ENCODE peak calls at places on chromosomes 2 and 18, in five cellular contexts. Q is NAMALWA; R is central memory CD4-positive, alpha-beta T cell; M is NCI-H1694 treated with DMSO at 0.1 percent for 48 hours; D is IMR-90. F is an unnamed sample.

GRCh38 chr2:19349911-19350677 is 8.3 kb downstream of the OSR1 start:
- DNase-seq in D (no peak), M (no peak), R (no peak), Q (peak), F (no peak)

GRCh38 chr2:15940661-15941482 is 522 bp downstream of the MYCN start:
- DNase-seq in D (no peak), R (no peak), Q (no peak), M (peak), F (no peak)

GRCh38 chr2:169131587-169132512 is 62.5 kb downstream of the DHRS9 start:
- DNase-seq in M (peak), D (peak), R (peak), Q (peak), F (peak)

GRCh38 chr2:106575955-106576354 is 88.8 kb downstream of the CD8B2 start:
- DNase-seq in D (peak), R (no peak), M (peak), Q (no peak), F (no peak)

GRCh38 chr2:172836386-172837200 is 100.9 kb downstream of the RAPGEF4 start:
- DNase-seq in R (no peak), Q (no peak), M (no peak), D (peak), F (peak)

GRCh38 chr2:222594679-222595078 is 61.2 kb downstream of the FARSB start:
- DNase-seq in R (no peak), Q (no peak), D (peak), M (no peak), F (no peak)

GRCh38 chr18:79527656-79528055 is 131.9 kb downstream of the NFATC1 start:
- DNase-seq in Q (peak), R (no peak), D (no peak), M (no peak), F (no peak)

GRCh38 chr2:24153478-24153877 is 21.4 kb upstream of the FAM228A start:
- DNase-seq in Q (no peak), D (no peak), R (no peak), M (no peak), F (no peak)

GRCh38 chr2:127146071-127146725 is 39.2 kb upstream of the BIN1 start:
- DNase-seq in M (no peak), R (no peak), D (no peak), Q (no peak), F (no peak)

GRCh38 chr2:43486604-43487003 is 109.2 kb downstream of the THADA start:
- DNase-seq in R (no peak), M (no peak), Q (no peak), D (no peak), F (peak)

GRCh38 chr2:200049086-200049485 is 93.7 kb downstream of the MAIP1 start:
- DNase-seq in R (no peak), Q (no peak), D (no peak), M (no peak), F (no peak)

GRCh38 chr2:119234021-119235019 is 10.7 kb downstream of the STEAP3 start:
- DNase-seq in R (no peak), D (peak), Q (peak), M (peak), F (peak)

GRCh38 chr2:74646829-74647482 is 1.2 kb downstream of the M1AP start:
- DNase-seq in D (no peak), Q (no peak), R (no peak), M (no peak), F (no peak)

GRCh38 chr2:107685587-107685986 is 141.1 kb upstream of the RGPD4 start:
- DNase-seq in D (no peak), M (no peak), Q (no peak), R (no peak), F (no peak)

GRCh38 chr2:233422050-233422639 is 67.9 kb downstream of the DGKD start:
- DNase-seq in M (no peak), D (no peak), R (peak), Q (peak), F (no peak)

GRCh38 chr2:204491528-204491927 is 53.7 kb upstream of the PARD3B start:
- DNase-seq in R (no peak), Q (no peak), D (no peak), M (no peak), F (peak)

GRCh38 chr18:63067939-63068338 is 251.6 kb downstream of the BCL2 start:
- DNase-seq in Q (no peak), R (no peak), D (no peak), M (no peak), F (no peak)

GRCh38 chr2:114331934-114332333 is 110.5 kb upstream of the DPP10 start:
- DNase-seq in R (no peak), Q (no peak), D (no peak), M (no peak), F (no peak)

GRCh38 chr2:210863283-210863682 is 306.9 kb downstream of the CPS1 start:
- DNase-seq in R (no peak), D (no peak), Q (no peak), M (peak), F (no peak)

GRCh38 chr2:50221106-50221505 is 810.8 kb downstream of the NRXN1 start:
- DNase-seq in R (no peak), M (peak), D (no peak), Q (no peak), F (no peak)

GRCh38 chr2:128306081-128306930 is 12.4 kb downstream of the HS6ST1 start:
- DNase-seq in R (no peak), M (peak), Q (no peak), D (peak), F (no peak)

GRCh38 chr2:72859831-72860262 is 27.4 kb upstream of the SPR start:
- DNase-seq in M (peak), D (peak), R (peak), Q (peak), F (peak)

GRCh38 chr2:231118122-231118942 is 6.5 kb downstream of the HTR2B start:
- DNase-seq in R (no peak), M (no peak), Q (no peak), D (no peak), F (no peak)

GRCh38 chr2:53515435-53516332 is 251.9 kb upstream of the CHAC2 start:
- DNase-seq in D (peak), M (no peak), Q (no peak), R (no peak), F (no peak)

GRCh38 chr2:197107291-197108269 is 181.1 kb upstream of the PGAP1 start:
- DNase-seq in R (no peak), M (no peak), Q (no peak), D (peak), F (no peak)

GRCh38 chr2:141399270-141399669 is 731.5 kb downstream of the LRP1B start:
- DNase-seq in Q (peak), M (no peak), R (no peak), D (peak), F (peak)

GRCh38 chr2:130786076-130786475 is 30.7 kb downstream of the AMER3 start:
- DNase-seq in Q (no peak), D (no peak), R (no peak), M (no peak), F (no peak)

GRCh38 chr2:8430628-8431027 is 251.2 kb upstream of the ID2 start:
- DNase-seq in R (no peak), D (no peak), Q (no peak), M (no peak), F (no peak)

GRCh38 chr2:105409717-105410116 is 10.9 kb upstream of the FHL2 start:
- DNase-seq in D (peak), M (peak), R (no peak), Q (no peak), F (no peak)

GRCh38 chr2:230925443-230925878 is 419 bp upstream of the GPR55 start:
- DNase-seq in M (no peak), R (no peak), Q (no peak), D (no peak), F (no peak)